ENCODE peak calls at places on chromosome 1, in five cellular contexts. N, C, G, T and F are unnamed samples.
A peak's percentile ranks its signal among the peaks of the same experiment; 100 is the strongest.

GRCh38 chr1:15953294-15953771 is 22.6 kb downstream of the ZBTB17 start:
- DNase-seq in N (no peak), G (no peak), C (no peak), T (no peak), F (no peak)

GRCh38 chr1:90723561-90724108 is 6.5 kb upstream of the BARHL2 start:
- DNase-seq in N (no peak), G (peak; percentile 30), T (peak; percentile 78), C (no peak), F (peak; percentile 31)

GRCh38 chr1:117657031-117657430 is 51.2 kb downstream of the TENT5C start:
- DNase-seq in N (peak; percentile 53), C (no peak), T (no peak), G (peak; percentile 9), F (no peak)

GRCh38 chr1:203656796-203657620 is 30.4 kb downstream of the ATP2B4 start:
- DNase-seq in N (no peak), G (no peak), C (no peak), T (no peak), F (no peak)

GRCh38 chr1:75412616-75413015 is 198.3 kb downstream of the SLC44A5 start:
- DNase-seq in G (no peak), C (no peak), T (no peak), N (no peak), F (no peak)

GRCh38 chr1:203673550-203674411 is 47.1 kb downstream of the ATP2B4 start:
- DNase-seq in N (no peak), C (peak; percentile 43), T (peak; percentile 58), G (peak; percentile 80), F (peak; percentile 53)

GRCh38 chr1:242523968-242524570 is 428 bp downstream of the PLD5 start:
- DNase-seq in T (peak; percentile 60), N (peak; percentile 13), G (peak; percentile 71), C (no peak), F (peak; percentile 67)

GRCh38 chr1:152227310-152227928 is 3.4 kb upstream of the HRNR start:
- DNase-seq in C (no peak), N (no peak), T (no peak), G (no peak), F (no peak)

GRCh38 chr1:39214998-39215873 is 10.7 kb downstream of the MACF1 start:
- DNase-seq in T (no peak), N (no peak), G (no peak), C (no peak), F (peak; percentile 76)

GRCh38 chr1:218942421-218942820 is 231.3 kb upstream of the LYPLAL1 start:
- DNase-seq in G (no peak), C (no peak), N (no peak), T (no peak), F (no peak)

GRCh38 chr1:3671371-3672180 is 19.3 kb downstream of the TP73 start:
- DNase-seq in C (no peak), G (peak; percentile 30), N (no peak), T (no peak), F (no peak)

GRCh38 chr1:114164840-114165543 is 11.3 kb upstream of the SYT6 start:
- DNase-seq in G (no peak), N (no peak), C (no peak), T (no peak), F (peak; percentile 42)

GRCh38 chr1:3507636-3508275 is 53.3 kb downstream of the ARHGEF16 start:
- DNase-seq in C (no peak), G (no peak), N (no peak), T (no peak), F (no peak)

GRCh38 chr1:190169311-190170067 is 308.2 kb downstream of the BRINP3 start:
- DNase-seq in G (no peak), C (no peak), N (no peak), T (no peak), F (no peak)

GRCh38 chr1:24702511-24703293 is 42.5 kb upstream of the CLIC4 start:
- DNase-seq in T (no peak), G (no peak), N (no peak), C (no peak), F (no peak)

GRCh38 chr1:198969981-198970380 is 331.1 kb downstream of the PTPRC start:
- DNase-seq in G (no peak), N (no peak), T (no peak), C (no peak), F (no peak)

GRCh38 chr1:4153571-4153970 is 253.5 kb upstream of the C1orf174 start:
- DNase-seq in G (no peak), T (no peak), C (no peak), N (no peak), F (no peak)

GRCh38 chr1:230760360-230760827 is 13.2 kb downstream of the CAPN9 start:
- DNase-seq in G (peak; percentile 49), T (no peak), C (no peak), N (no peak), F (no peak)

GRCh38 chr1:212141404-212141803 is 105.9 kb downstream of the DTL start:
- DNase-seq in N (no peak), T (no peak), C (no peak), G (no peak), F (no peak)

GRCh38 chr1:9388628-9389184 is 96.0 kb downstream of the SPSB1 start:
- DNase-seq in N (no peak), G (peak; percentile 7), T (no peak), C (no peak), F (no peak)

GRCh38 chr1:76764638-76765572 is 102.4 kb upstream of the ST6GALNAC5 start:
- DNase-seq in G (no peak), T (no peak), C (no peak), N (no peak), F (no peak)

GRCh38 chr1:77313491-77313890 is 31.7 kb downstream of the AK5 start:
- DNase-seq in T (peak; percentile 38), C (no peak), N (no peak), G (peak; percentile 56), F (no peak)

GRCh38 chr1:38942664-38943428 is 1.2 kb upstream of the RHBDL2 start:
- DNase-seq in G (no peak), C (no peak), N (no peak), T (no peak), F (no peak)

GRCh38 chr1:202107321-202107761 is 15.4 kb upstream of the GPR37L1 start:
- DNase-seq in G (peak; percentile 94), N (peak; percentile 82), C (no peak), T (no peak), F (no peak)

GRCh38 chr1:215590779-215591491 is 23.8 kb downstream of the KCTD3 start:
- DNase-seq in T (no peak), G (no peak), N (no peak), C (no peak), F (no peak)

GRCh38 chr1:246004281-246004680 is 502.8 kb downstream of the SMYD3 start:
- DNase-seq in G (no peak), T (no peak), N (no peak), C (no peak), F (no peak)

DNA sequence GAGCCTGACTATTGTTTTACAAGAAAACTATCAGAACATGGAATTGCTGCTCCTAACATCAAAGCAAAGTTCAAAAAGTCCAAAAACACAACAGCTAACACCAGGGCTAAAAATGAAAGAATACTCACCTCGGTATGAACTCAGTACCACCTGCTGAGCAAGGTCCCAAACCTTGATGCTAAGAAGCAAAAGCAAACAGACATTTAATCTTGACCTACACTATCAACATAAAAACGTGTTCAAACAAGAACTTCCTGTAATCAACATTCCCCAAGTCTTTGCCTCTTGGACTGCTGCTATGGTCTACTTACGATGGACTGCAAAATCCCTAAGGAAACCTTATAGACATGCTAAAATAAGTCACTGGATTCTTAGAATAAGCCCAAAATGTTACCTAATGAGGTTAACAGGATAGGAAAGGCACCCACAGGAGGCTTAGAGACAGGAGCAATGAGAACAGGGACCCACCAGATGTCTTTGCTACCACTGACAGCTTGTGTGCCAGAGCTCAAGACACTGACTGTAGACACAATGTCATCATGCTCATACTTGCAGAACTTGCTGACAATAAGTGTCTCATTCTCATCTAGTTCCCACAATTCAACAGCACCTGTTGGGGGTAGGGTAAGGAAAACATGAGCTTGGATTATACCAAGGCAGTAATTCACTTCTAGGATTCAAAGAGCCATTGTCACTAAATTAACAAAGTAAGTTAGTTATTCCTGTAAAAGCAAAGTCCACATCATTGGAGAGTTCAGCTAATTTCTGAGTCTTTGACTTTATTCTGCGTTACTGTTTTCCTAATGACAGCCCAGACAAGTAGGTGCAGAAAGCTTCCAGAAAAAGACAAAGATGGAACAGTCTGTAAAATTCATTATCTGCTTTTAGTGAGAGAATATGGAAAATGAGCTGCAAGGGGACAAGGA is 1.8 kb downstream of the WDR77 start:
- DNase-seq in N (no peak), G (no peak), T (no peak), C (no peak), F (no peak)
- TF ChIP-seq CTCF in N (no peak), G (no peak), T (no peak), C (no peak), F (no peak)

GRCh38 chr1:87506147-87506546 is 177.5 kb downstream of the LMO4 start:
- DNase-seq in N (no peak), G (no peak), T (no peak), C (no peak), F (no peak)

GRCh38 chr1:87495870-87496269 is 167.2 kb downstream of the LMO4 start:
- DNase-seq in C (no peak), G (no peak), N (no peak), T (no peak), F (no peak)

GRCh38 chr1:87497804-87498203 is 169.1 kb downstream of the LMO4 start:
- DNase-seq in G (no peak), N (no peak), C (no peak), T (no peak), F (no peak)

GRCh38 chr1:87501738-87502137 is 173.1 kb downstream of the LMO4 start:
- DNase-seq in G (no peak), T (no peak), N (no peak), C (no peak), F (no peak)
- TF ChIP-seq CTCF in G (no peak), T (no peak), N (no peak), C (no peak), F (no peak)

DNA sequence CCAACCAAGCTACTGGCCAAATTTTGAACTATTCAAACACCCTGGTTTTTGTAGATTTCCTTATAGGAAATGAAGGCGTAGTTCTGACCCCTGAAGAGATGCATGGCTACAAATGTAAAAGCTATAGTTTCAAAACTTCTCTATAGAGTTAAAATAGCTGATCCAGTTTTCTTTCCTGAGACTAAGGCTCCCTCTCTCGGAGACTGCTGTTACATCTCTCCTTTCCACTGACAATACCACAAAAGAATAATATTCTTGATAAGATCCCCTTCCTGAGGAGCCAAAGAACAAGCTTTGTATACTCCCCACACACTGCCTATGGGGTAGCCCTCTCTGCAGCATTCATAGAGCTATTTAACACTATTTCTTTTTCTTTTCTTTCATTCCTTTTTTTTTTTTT is 6.7 kb upstream of the CFAP126 start:
- DNase-seq in C (no peak), T (no peak), N (no peak), G (no peak), F (no peak)
- TF ChIP-seq CTCF in C (no peak), T (no peak), N (no peak), G (no peak), F (peak; percentile 27)

DNA sequence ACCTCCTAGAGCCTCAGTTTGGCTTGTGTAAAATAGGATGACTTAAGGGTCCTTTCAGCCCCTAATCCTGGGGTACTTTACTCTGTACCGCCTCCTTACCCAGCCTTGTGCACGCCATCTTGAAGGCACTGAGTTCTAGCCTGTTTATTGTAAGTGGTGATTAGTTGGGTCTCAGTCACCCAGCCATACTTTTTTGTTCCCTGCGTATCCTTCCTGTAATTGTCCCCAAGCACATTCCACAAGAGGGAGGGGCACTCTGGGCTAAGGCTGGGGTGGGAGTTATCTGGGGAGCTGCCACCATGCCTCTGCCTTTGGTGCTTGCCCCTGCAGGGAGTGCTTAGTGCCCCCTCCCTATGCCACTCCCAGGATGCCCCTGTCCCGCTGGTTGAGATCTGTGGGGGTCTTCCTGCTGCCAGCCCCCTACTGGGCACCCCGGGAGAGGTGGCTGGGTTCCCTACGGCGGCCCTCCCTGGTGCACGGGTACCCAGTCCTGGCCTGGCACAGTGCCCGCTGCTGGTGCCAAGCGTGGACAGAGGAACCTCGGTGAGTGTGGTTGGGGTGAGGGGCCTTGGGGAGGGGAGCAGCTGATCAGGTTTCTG is 856 bp downstream of the FDPS start:
- DNase-seq in G (peak; percentile 74), C (no peak), N (peak; percentile 27), T (peak; percentile 41), F (no peak)
- TF ChIP-seq CTCF in G (no peak), C (no peak), N (no peak), T (peak; percentile 12), F (no peak)